ENCODE peak calls at places on chromosomes 5 and 9, in five cellular contexts. One of them, this sample, is unnamed.

GRCh38 chr5:39209924-39210323 is 9.4 kb downstream of the FYB1 start:
- DNase-seq in A549: no peak
- DNase-seq in IMR-90: no peak
- DNase-seq in dorsolateral prefrontal cortex: no peak
- DNase-seq in PC-9: no peak
- DNase-seq in this sample: no peak

GRCh38 chr9:89606049-89606481 is 1.3 kb downstream of the GADD45G start:
- DNase-seq in PC-9: peak
- DNase-seq in A549: peak
- DNase-seq in IMR-90: peak
- DNase-seq in dorsolateral prefrontal cortex: peak
- DNase-seq in this sample: no peak

GRCh38 chr5:55063220-55063863 is 39.1 kb upstream of the GZMA start:
- DNase-seq in IMR-90: peak
- DNase-seq in PC-9: no peak
- DNase-seq in A549: no peak
- DNase-seq in dorsolateral prefrontal cortex: no peak
- DNase-seq in this sample: no peak

GRCh38 chr5:5374034-5374715 is 48.3 kb upstream of the ICE1 start:
- DNase-seq in PC-9: no peak
- DNase-seq in IMR-90: peak
- DNase-seq in dorsolateral prefrontal cortex: no peak
- DNase-seq in A549: no peak
- DNase-seq in this sample: no peak

GRCh38 chr9:116030532-116030931 is 123.1 kb upstream of the PAPPA start:
- DNase-seq in PC-9: no peak
- DNase-seq in IMR-90: peak
- DNase-seq in A549: no peak
- DNase-seq in dorsolateral prefrontal cortex: no peak
- DNase-seq in this sample: no peak

GRCh38 chr9:87270241-87271234 is 227.1 kb upstream of the DAPK1 start:
- DNase-seq in dorsolateral prefrontal cortex: no peak
- DNase-seq in IMR-90: peak
- DNase-seq in PC-9: no peak
- DNase-seq in A549: no peak
- DNase-seq in this sample: no peak

GRCh38 chr9:97793067-97793466 is 60.0 kb upstream of the FOXE1 start:
- DNase-seq in PC-9: no peak
- DNase-seq in A549: no peak
- DNase-seq in dorsolateral prefrontal cortex: no peak
- DNase-seq in IMR-90: no peak
- DNase-seq in this sample: no peak

GRCh38 chr5:160484644-160485043 is 63.0 kb downstream of the PTTG1 start:
- DNase-seq in PC-9: no peak
- DNase-seq in dorsolateral prefrontal cortex: no peak
- DNase-seq in A549: no peak
- DNase-seq in IMR-90: no peak
- DNase-seq in this sample: no peak

GRCh38 chr5:40995816-40996586 is 75.1 kb downstream of the MROH2B start:
- DNase-seq in PC-9: no peak
- DNase-seq in A549: no peak
- DNase-seq in IMR-90: no peak
- DNase-seq in dorsolateral prefrontal cortex: no peak
- DNase-seq in this sample: peak

GRCh38 chr5:98604301-98604700 is 169.2 kb upstream of the RGMB start:
- DNase-seq in dorsolateral prefrontal cortex: no peak
- DNase-seq in PC-9: no peak
- DNase-seq in IMR-90: no peak
- DNase-seq in A549: no peak
- DNase-seq in this sample: no peak

GRCh38 chr9:94298949-94299599 is 29.4 kb downstream of the NUTM2F start:
- DNase-seq in dorsolateral prefrontal cortex: no peak
- DNase-seq in PC-9: no peak
- DNase-seq in IMR-90: no peak
- DNase-seq in A549: no peak
- DNase-seq in this sample: no peak

GRCh38 chr9:96149142-96149541 is 152.8 kb downstream of the HSD17B3 start:
- DNase-seq in IMR-90: no peak
- DNase-seq in dorsolateral prefrontal cortex: no peak
- DNase-seq in A549: no peak
- DNase-seq in PC-9: no peak
- DNase-seq in this sample: no peak

GRCh38 chr5:88256872-88257271 is 11.8 kb downstream of the TMEM161B start:
- DNase-seq in A549: no peak
- DNase-seq in PC-9: no peak
- DNase-seq in IMR-90: no peak
- DNase-seq in dorsolateral prefrontal cortex: no peak
- DNase-seq in this sample: no peak

GRCh38 chr5:149485655-149486615 is 65.3 kb downstream of the CSNK1A1 start:
- DNase-seq in IMR-90: peak
- DNase-seq in PC-9: peak
- DNase-seq in dorsolateral prefrontal cortex: no peak
- DNase-seq in A549: peak
- DNase-seq in this sample: peak

GRCh38 chr5:20572560-20572959 is 584.6 kb upstream of the CDH18 start:
- DNase-seq in IMR-90: peak
- DNase-seq in dorsolateral prefrontal cortex: no peak
- DNase-seq in PC-9: no peak
- DNase-seq in A549: peak
- DNase-seq in this sample: peak

GRCh38 chr9:546797-547223 is 294.7 kb upstream of the DMRT1 start:
- DNase-seq in PC-9: no peak
- DNase-seq in A549: no peak
- DNase-seq in dorsolateral prefrontal cortex: no peak
- DNase-seq in IMR-90: no peak
- DNase-seq in this sample: no peak

GRCh38 chr5:87403899-87404298 is 8.8 kb downstream of the CCNH start:
- DNase-seq in PC-9: no peak
- DNase-seq in IMR-90: no peak
- DNase-seq in A549: no peak
- DNase-seq in dorsolateral prefrontal cortex: no peak
- DNase-seq in this sample: no peak

GRCh38 chr9:136655244-136656225 is 7.2 kb upstream of the EGFL7 start:
- DNase-seq in IMR-90: no peak
- DNase-seq in PC-9: no peak
- DNase-seq in dorsolateral prefrontal cortex: no peak
- DNase-seq in A549: no peak
- DNase-seq in this sample: no peak

GRCh38 chr9:114487607-114488300 is 17.5 kb downstream of the WHRN start:
- DNase-seq in A549: peak
- DNase-seq in dorsolateral prefrontal cortex: peak
- DNase-seq in IMR-90: peak
- DNase-seq in PC-9: peak
- DNase-seq in this sample: no peak

GRCh38 chr9:94821098-94821930 is 94.8 kb downstream of the AOPEP start:
- DNase-seq in A549: no peak
- DNase-seq in PC-9: no peak
- DNase-seq in IMR-90: no peak
- DNase-seq in dorsolateral prefrontal cortex: no peak
- DNase-seq in this sample: no peak

DNA sequence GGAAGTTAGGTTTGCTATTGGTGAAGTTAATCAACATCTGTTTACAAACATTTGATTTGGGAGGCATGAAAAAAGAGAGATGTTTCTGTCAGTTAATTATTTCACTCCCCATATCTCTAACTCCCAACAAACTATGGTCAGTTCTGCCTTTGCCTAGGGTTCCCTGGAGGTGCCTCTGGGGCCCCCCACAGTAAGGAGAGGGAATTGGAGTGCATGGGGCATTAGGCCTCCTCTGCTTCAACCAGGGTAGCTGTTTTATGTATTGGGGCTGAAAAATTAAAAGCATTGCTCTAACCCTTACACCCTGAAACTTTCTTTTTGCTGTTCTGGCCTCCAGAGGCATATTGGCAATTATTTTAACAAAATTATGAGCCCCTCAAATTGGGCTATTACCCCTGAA is 32.3 kb downstream of the RUSC2 start:
- DNase-seq in PC-9: no peak
- DNase-seq in dorsolateral prefrontal cortex: no peak
- DNase-seq in IMR-90: no peak
- DNase-seq in A549: no peak
- DNase-seq in this sample: no peak
- TF ChIP-seq CTCF in PC-9: no peak
- TF ChIP-seq CTCF in dorsolateral prefrontal cortex: no peak
- TF ChIP-seq CTCF in IMR-90: peak
- TF ChIP-seq CTCF in A549: no peak
- TF ChIP-seq CTCF in this sample: peak

GRCh38 chr9:120877276-120878034 is 467 bp upstream of the PHF19 start:
- DNase-seq in dorsolateral prefrontal cortex: peak
- DNase-seq in A549: peak
- DNase-seq in IMR-90: peak
- DNase-seq in PC-9: peak
- DNase-seq in this sample: no peak
- TF ChIP-seq CTCF in dorsolateral prefrontal cortex: peak
- TF ChIP-seq CTCF in A549: no peak
- TF ChIP-seq CTCF in IMR-90: peak
- TF ChIP-seq CTCF in PC-9: no peak
- TF ChIP-seq CTCF in this sample: no peak

GRCh38 chr5:77175235-77175634 is 35.2 kb upstream of the PDE8B start:
- DNase-seq in dorsolateral prefrontal cortex: no peak
- DNase-seq in PC-9: no peak
- DNase-seq in A549: no peak
- DNase-seq in IMR-90: no peak
- DNase-seq in this sample: no peak
- TF ChIP-seq CTCF in dorsolateral prefrontal cortex: no peak
- TF ChIP-seq CTCF in PC-9: no peak
- TF ChIP-seq CTCF in A549: no peak
- TF ChIP-seq CTCF in IMR-90: no peak
- TF ChIP-seq CTCF in this sample: no peak

GRCh38 chr9:14842269-14842668 is 68.0 kb downstream of the FREM1 start:
- DNase-seq in dorsolateral prefrontal cortex: no peak
- DNase-seq in IMR-90: no peak
- DNase-seq in A549: no peak
- DNase-seq in PC-9: no peak
- DNase-seq in this sample: no peak

GRCh38 chr9:14843163-14843562 is 67.1 kb downstream of the FREM1 start:
- DNase-seq in IMR-90: no peak
- DNase-seq in dorsolateral prefrontal cortex: no peak
- DNase-seq in A549: no peak
- DNase-seq in PC-9: no peak
- DNase-seq in this sample: no peak

DNA sequence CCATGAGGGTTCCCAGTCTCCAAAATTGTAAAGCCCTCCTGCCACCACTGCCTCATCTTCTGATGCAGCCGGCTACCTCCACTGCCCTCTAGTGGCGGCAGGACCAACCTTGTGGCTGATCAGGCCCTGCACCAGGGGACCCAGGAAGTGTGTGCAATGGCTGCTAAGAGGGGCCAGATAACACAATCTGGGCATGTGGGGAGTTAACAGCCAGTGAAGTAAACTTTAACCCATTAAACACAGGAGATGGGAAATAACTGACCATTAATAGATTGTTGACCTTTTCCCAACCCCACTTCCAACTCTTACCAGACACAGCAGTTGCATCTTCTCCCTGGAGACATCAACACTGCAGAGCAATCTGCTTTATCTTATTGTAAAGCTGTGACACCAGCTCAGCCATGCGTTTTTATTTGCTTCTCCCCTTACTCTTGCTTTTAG is 63.3 kb downstream of the FREM1 start:
- DNase-seq in dorsolateral prefrontal cortex: peak
- DNase-seq in IMR-90: peak
- DNase-seq in PC-9: peak
- DNase-seq in A549: peak
- DNase-seq in this sample: no peak
- TF ChIP-seq CTCF in dorsolateral prefrontal cortex: peak
- TF ChIP-seq CTCF in IMR-90: peak
- TF ChIP-seq CTCF in PC-9: peak
- TF ChIP-seq CTCF in A549: peak
- TF ChIP-seq CTCF in this sample: peak

GRCh38 chr5:151771259-151772028 is at the start of gene G3BP1:
- DNase-seq in IMR-90: peak
- DNase-seq in PC-9: peak
- DNase-seq in A549: peak
- DNase-seq in dorsolateral prefrontal cortex: peak
- DNase-seq in this sample: peak
- TF ChIP-seq CTCF in IMR-90: peak
- TF ChIP-seq CTCF in PC-9: no peak
- TF ChIP-seq CTCF in A549: no peak
- TF ChIP-seq CTCF in dorsolateral prefrontal cortex: peak
- TF ChIP-seq CTCF in this sample: peak

DNA sequence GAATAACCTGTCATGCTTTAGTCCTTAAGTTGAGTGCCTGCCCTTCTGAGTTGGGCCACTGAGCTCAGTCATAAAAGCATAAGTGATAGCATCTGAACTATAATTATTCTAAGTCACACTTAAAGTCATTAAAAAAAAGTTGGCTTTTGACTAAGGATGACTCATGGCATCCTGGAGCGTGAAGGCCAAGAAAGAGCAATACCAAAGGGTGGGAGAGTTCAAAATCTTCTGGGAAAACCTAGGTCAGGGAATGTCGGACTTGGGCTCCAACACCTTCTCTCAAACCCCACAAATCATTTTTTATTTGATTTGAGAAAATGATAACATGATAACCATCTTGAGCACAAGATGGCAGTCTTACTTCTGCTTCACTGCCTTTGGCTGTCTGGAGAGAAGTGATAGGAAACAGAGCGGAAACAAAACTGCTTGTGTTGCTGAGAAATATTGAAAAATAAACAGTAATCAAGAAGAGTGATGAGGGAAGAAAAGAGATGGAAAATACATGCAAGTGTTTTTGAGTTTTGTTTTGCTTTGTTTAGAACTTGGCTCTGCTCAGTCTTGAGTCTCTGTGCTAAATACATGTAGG is 16.9 kb upstream of the NTRK2 start:
- DNase-seq in IMR-90: no peak
- DNase-seq in PC-9: no peak
- DNase-seq in A549: no peak
- DNase-seq in dorsolateral prefrontal cortex: no peak
- DNase-seq in this sample: peak
- TF ChIP-seq CTCF in IMR-90: no peak
- TF ChIP-seq CTCF in PC-9: no peak
- TF ChIP-seq CTCF in A549: no peak
- TF ChIP-seq CTCF in dorsolateral prefrontal cortex: peak
- TF ChIP-seq CTCF in this sample: no peak

DNA sequence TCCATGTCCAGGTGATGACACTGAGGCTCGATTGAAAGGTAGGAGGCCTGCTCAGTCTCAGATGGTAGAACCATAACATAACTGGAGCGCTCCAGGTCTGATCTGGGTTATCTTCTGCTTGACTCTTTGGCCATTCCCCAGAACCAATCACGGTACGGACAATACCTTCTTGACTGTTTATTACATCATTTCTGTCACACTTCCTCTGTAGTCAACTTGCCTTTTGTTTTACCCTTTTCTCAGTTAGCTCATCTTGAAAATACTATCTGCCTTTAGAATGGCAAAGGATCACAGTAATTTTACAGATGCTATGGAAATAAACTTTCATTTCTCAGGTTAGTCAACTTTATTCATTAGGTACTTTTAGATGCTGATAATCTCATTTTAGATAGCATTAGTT is 22.4 kb downstream of the GLRA1 start:
- DNase-seq in A549: no peak
- DNase-seq in PC-9: no peak
- DNase-seq in dorsolateral prefrontal cortex: no peak
- DNase-seq in IMR-90: no peak
- DNase-seq in this sample: no peak
- TF ChIP-seq CTCF in A549: no peak
- TF ChIP-seq CTCF in PC-9: no peak
- TF ChIP-seq CTCF in dorsolateral prefrontal cortex: no peak
- TF ChIP-seq CTCF in IMR-90: no peak
- TF ChIP-seq CTCF in this sample: no peak